ENCODE peak calls at places on chromosomes 5 and 9, in five cellular contexts. G, D, C, X and U are unnamed samples. For H3K9me3, the result is how much of the 10 kb centered on the place peaks cover.

GRCh38 chr9:126611592-126612328 is 2.0 kb upstream of the LMX1B start:
- DNase-seq in C (peak), X (peak), D (peak), G (peak), U (peak)

GRCh38 chr5:180818942-180819341 is 16.3 kb upstream of the MGAT1 start:
- DNase-seq in X (no peak), C (no peak), D (no peak), G (no peak), U (no peak)

GRCh38 chr9:93111371-93112115 is 15.5 kb downstream of the CARD19 start:
- DNase-seq in C (no peak), D (peak), G (peak), X (no peak), U (peak)

GRCh38 chr5:62127098-62127736 is 178.8 kb upstream of the KIF2A start:
- DNase-seq in X (no peak), G (no peak), C (no peak), D (no peak), U (no peak)

GRCh38 chr9:125296843-125297372 is 35.3 kb downstream of the GAPVD1 start:
- DNase-seq in C (peak), G (peak), X (peak), D (no peak), U (no peak)

GRCh38 chr5:100406640-100407039 is 128.5 kb upstream of the FAM174A start:
- DNase-seq in C (no peak), X (no peak), D (no peak), G (no peak), U (no peak)

GRCh38 chr5:139481580-139482049 is 943 bp downstream of the STING1 start:
- DNase-seq in D (no peak), C (no peak), X (no peak), G (no peak), U (peak)

GRCh38 chr5:142233083-142234032 is 91.5 kb downstream of the SPRY4 start:
- DNase-seq in G (no peak), X (no peak), D (no peak), C (no peak), U (no peak)

GRCh38 chr5:165881259-165881658 is 2375.8 kb downstream of the MAT2B start:
- DNase-seq in G (no peak), X (no peak), D (no peak), C (no peak), U (no peak)

GRCh38 chr9:113523421-113524141 is 60.1 kb downstream of the RGS3 start:
- DNase-seq in D (no peak), G (no peak), C (no peak), X (no peak), U (no peak)

GRCh38 chr9:132216861-132217655 is 55.2 kb downstream of the NTNG2 start:
- DNase-seq in X (no peak), C (no peak), D (no peak), G (no peak), U (no peak)

GRCh38 chr9:134007150-134007549 is 15.0 kb upstream of the VAV2 start:
- DNase-seq in X (no peak), D (no peak), G (no peak), C (no peak), U (no peak)

GRCh38 chr5:52760695-52761366 is 26.9 kb upstream of the ITGA1 start:
- DNase-seq in G (no peak), C (no peak), X (no peak), D (no peak), U (no peak)

GRCh38 chr9:2291980-2292704 is 277.0 kb downstream of the SMARCA2 start:
- DNase-seq in D (no peak), G (no peak), X (no peak), C (no peak), U (no peak)

GRCh38 chr9:98236881-98237487 is 18.5 kb downstream of the TBC1D2 start:
- DNase-seq in D (no peak), C (no peak), G (no peak), X (no peak), U (peak)

GRCh38 chr5:126138475-126139005 is 284.7 kb upstream of the GRAMD2B start:
- DNase-seq in X (no peak), C (no peak), G (no peak), D (no peak), U (no peak)

GRCh38 chr5:83157120-83157519 is 79.8 kb downstream of the XRCC4 start:
- DNase-seq in C (no peak), X (no peak), D (no peak), G (no peak), U (no peak)

GRCh38 chr5:132251220-132251725 is 6.2 kb upstream of the PDLIM4 start:
- DNase-seq in X (no peak), G (no peak), C (no peak), D (peak), U (peak)

GRCh38 chr5:131270809-131271208 is 7.0 kb downstream of the CDC42SE2 start:
- DNase-seq in X (no peak), G (no peak), D (no peak), C (no peak), U (no peak)

GRCh38 chr9:14030350-14030823 is 283.6 kb downstream of the NFIB start:
- DNase-seq in X (peak), G (no peak), C (no peak), D (peak), U (no peak)

GRCh38 chr9:98719055-98719454 is 10.3 kb upstream of the GABBR2 start:
- DNase-seq in X (no peak), G (no peak), C (no peak), D (no peak), U (no peak)

GRCh38 chr9:36125062-36125855 is 11.3 kb upstream of the GLIPR2 start:
- DNase-seq in C (no peak), G (no peak), D (no peak), X (no peak), U (no peak)

GRCh38 chr9:136492978-136493522 is 10.2 kb upstream of the SEC16A start:
- DNase-seq in C (no peak), X (no peak), D (no peak), G (no peak), U (no peak)

GRCh38 chr5:136717917-136718316 is 352.6 kb upstream of the TRPC7 start:
- DNase-seq in X (no peak), D (no peak), C (no peak), G (no peak), U (no peak)

GRCh38 chr5:45385321-45386058 is 310.7 kb downstream of the HCN1 start:
- DNase-seq in G (no peak), D (no peak), C (no peak), X (no peak), U (no peak)

GRCh38 chr5:945691-946541 is 53.2 kb downstream of the TRIP13 start:
- DNase-seq in X (no peak), D (no peak), G (no peak), C (no peak), U (no peak)

GRCh38 chr5:170403675-170404074 is 14.5 kb upstream of the KCNMB1 start:
- DNase-seq in X (no peak), G (no peak), C (no peak), D (no peak), U (no peak)

GRCh38 chr9:7342229-7342628 is 457.3 kb downstream of the DMAC1 start:
- DNase-seq in D (no peak), G (no peak), X (no peak), C (no peak), U (no peak)
- TF ChIP-seq EP300 in D (no peak), G (no peak), X (no peak), C (no peak), U (no peak)

GRCh38 chr9:112367465-112367864 is 12.4 kb upstream of the HSDL2 start:
- DNase-seq in C (no peak), X (no peak), G (no peak), D (no peak), U (no peak)

GRCh38 chr9:112369817-112370216 is 10.1 kb upstream of the HSDL2 start:
- DNase-seq in D (no peak), C (no peak), X (no peak), G (no peak), U (no peak)

GRCh38 chr9:112361602-112362001 is 18.3 kb upstream of the HSDL2 start:
- DNase-seq in X (peak), C (no peak), D (no peak), G (peak), U (no peak)

GRCh38 chr9:112371060-112371459 is 8.8 kb upstream of the HSDL2 start:
- DNase-seq in X (no peak), C (no peak), G (no peak), D (no peak), U (no peak)

GRCh38 chr9:112366591-112366990 is 13.3 kb upstream of the HSDL2 start:
- DNase-seq in D (no peak), G (peak), X (no peak), C (no peak), U (no peak)
- H3K9me3 ChIP-seq in D (under half), G (under half), X (under half), C (under half), U (under half)

GRCh38 chr9:129321511-129322021 is 143.5 kb upstream of the IER5L start:
- DNase-seq in C (peak), D (peak), G (no peak), X (no peak), U (peak)
- H3K4me3 ChIP-seq in C (peak), D (peak), G (no peak), X (no peak), U (peak)

GRCh38 chr9:105503873-105504272 is 54.1 kb upstream of the FKTN start:
- DNase-seq in G (no peak), D (no peak), C (no peak), X (no peak), U (no peak)
- TF ChIP-seq EP300 in G (no peak), D (no peak), C (no peak), X (no peak), U (no peak)

GRCh38 chr9:65410926-65411325 is 125.9 kb upstream of the FOXD4L5 start:
- DNase-seq in G (no peak), C (no peak), X (no peak), D (no peak), U (no peak)

GRCh38 chr9:65411336-65411735 is 126.3 kb upstream of the FOXD4L5 start:
- DNase-seq in C (no peak), G (no peak), X (no peak), D (no peak), U (no peak)

GRCh38 chr9:65409471-65409980 is 124.5 kb upstream of the FOXD4L5 start:
- DNase-seq in X (no peak), D (peak), G (no peak), C (no peak), U (no peak)

GRCh38 chr9:65411901-65412300 is 126.9 kb upstream of the FOXD4L5 start:
- DNase-seq in G (no peak), D (no peak), C (no peak), X (no peak), U (no peak)
- H3K9me3 ChIP-seq in G (under half), D (under half), C (under half), X (under half), U (under half)